ENCODE peak calls at places on chromosome 7, in four cellular contexts. K is body of pancreas, M is left ventricle myocardium inferior, X is pancreas. F is an unnamed sample.

GRCh38 chr7:104900525-104900924 is 113.5 kb upstream of the KMT2E start:
- DNase-seq in K (no peak), M (no peak), X (no peak), F (no peak)

GRCh38 chr7:155467846-155468821 is 10.2 kb downstream of the EN2 start:
- DNase-seq in M (no peak), X (peak; percentile 68), K (no peak), F (no peak)

GRCh38 chr7:72538856-72539255 is 126.7 kb upstream of the CALN1 start:
- DNase-seq in M (no peak), X (no peak), K (no peak), F (no peak)

GRCh38 chr7:155489862-155490696 is 32.1 kb downstream of the EN2 start:
- DNase-seq in X (no peak), M (no peak), K (no peak), F (no peak)

GRCh38 chr7:151503902-151504714 is 15.6 kb downstream of the RHEB start:
- DNase-seq in X (no peak), K (peak; percentile 47), M (no peak), F (peak; percentile 32)

GRCh38 chr7:86904949-86905834 is 154.3 kb downstream of the ELAPOR2 start:
- DNase-seq in M (no peak), X (no peak), K (peak; percentile 37), F (no peak)

GRCh38 chr7:30927040-30927439 is 15.4 kb downstream of the AQP1 start:
- DNase-seq in K (peak; percentile 8), M (no peak), X (peak; percentile 26), F (no peak)

GRCh38 chr7:21903074-21903786 is 42.5 kb downstream of the CDCA7L start:
- DNase-seq in K (no peak), M (no peak), X (no peak), F (no peak)

GRCh38 chr7:135508853-135509588 is 881 bp downstream of the CNOT4 start:
- DNase-seq in M (no peak), X (no peak), K (peak; percentile 18), F (no peak)

GRCh38 chr7:39672176-39672575 is 48.8 kb downstream of the RALA start:
- DNase-seq in K (no peak), X (no peak), M (no peak), F (no peak)

GRCh38 chr7:66877577-66878300 is 43.3 kb upstream of the TMEM248 start:
- DNase-seq in K (no peak), M (no peak), X (no peak), F (no peak)

GRCh38 chr7:86600506-86601290 is 43.0 kb upstream of the GRM3 start:
- DNase-seq in X (no peak), M (no peak), K (no peak), F (no peak)

GRCh38 chr7:114851406-114852025 is 70.4 kb upstream of the MDFIC start:
- DNase-seq in K (no peak), M (no peak), X (no peak), F (no peak)

GRCh38 chr7:141960687-141961422 is 12.7 kb downstream of the TAS2R38 start:
- DNase-seq in M (no peak), K (no peak), X (no peak), F (no peak)

GRCh38 chr7:90596745-90597526 is 815 bp downstream of the CDK14 start:
- DNase-seq in K (no peak), M (no peak), X (no peak), F (no peak)

GRCh38 chr7:46852795-46853194 is 729.1 kb downstream of the TNS3 start:
- DNase-seq in K (no peak), M (no peak), X (no peak), F (no peak)

GRCh38 chr7:148191391-148192076 is 399.0 kb upstream of the C7orf33 start:
- DNase-seq in K (no peak), X (no peak), M (no peak), F (no peak)

GRCh38 chr7:2353113-2353512 is 1.5 kb upstream of the EIF3B start:
- DNase-seq in M (no peak), K (no peak), X (no peak), F (no peak)
- H3K27ac ChIP-seq in M (no peak overlapping the region), K (no peak overlapping the region), X (no peak overlapping the region), F (no peak overlapping the region)

GRCh38 chr7:149379625-149380024 is 81.2 kb downstream of the ZNF777 start:
- DNase-seq in K (no peak), X (no peak), M (no peak), F (no peak)

GRCh38 chr7:149377386-149377785 is 83.5 kb downstream of the ZNF777 start:
- DNase-seq in M (no peak), K (no peak), X (no peak), F (no peak)

GRCh38 chr7:149375234-149376008 is 85.4 kb downstream of the ZNF777 start:
- DNase-seq in M (no peak), K (no peak), X (no peak), F (no peak)

GRCh38 chr7:149385195-149385955 is 75.5 kb downstream of the ZNF777 start:
- DNase-seq in M (no peak), K (no peak), X (no peak), F (no peak)

DNA sequence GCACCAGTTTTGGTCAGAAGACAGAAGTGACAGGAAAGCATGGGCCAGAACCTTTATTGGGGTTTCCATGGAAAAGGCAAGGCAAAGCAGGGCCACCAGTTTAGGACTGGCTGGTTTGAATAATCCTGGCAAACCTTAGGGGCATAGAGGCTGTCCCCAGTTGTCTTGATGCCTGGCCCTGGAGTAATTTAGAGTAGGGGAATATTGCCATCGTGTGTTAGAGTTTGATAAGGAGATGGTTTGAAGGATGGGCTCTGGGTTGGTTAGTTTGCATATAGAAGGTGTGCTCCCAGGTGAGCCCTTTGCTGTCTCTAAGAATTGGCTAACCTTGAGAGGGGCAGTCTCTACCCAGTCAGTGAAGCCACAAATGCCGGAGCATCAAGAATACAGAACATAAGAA is 79.6 kb downstream of the ZNF777 start:
- DNase-seq in K (no peak), X (no peak), M (no peak), F (no peak)
- H3K9me3 ChIP-seq in K (no peaks in the 10 kb centered on the region), X (no peaks in the 10 kb centered on the region), M (peaks cover 37% of the 10 kb centered on the region), F (peaks cover 16% of the 10 kb centered on the region)

DNA sequence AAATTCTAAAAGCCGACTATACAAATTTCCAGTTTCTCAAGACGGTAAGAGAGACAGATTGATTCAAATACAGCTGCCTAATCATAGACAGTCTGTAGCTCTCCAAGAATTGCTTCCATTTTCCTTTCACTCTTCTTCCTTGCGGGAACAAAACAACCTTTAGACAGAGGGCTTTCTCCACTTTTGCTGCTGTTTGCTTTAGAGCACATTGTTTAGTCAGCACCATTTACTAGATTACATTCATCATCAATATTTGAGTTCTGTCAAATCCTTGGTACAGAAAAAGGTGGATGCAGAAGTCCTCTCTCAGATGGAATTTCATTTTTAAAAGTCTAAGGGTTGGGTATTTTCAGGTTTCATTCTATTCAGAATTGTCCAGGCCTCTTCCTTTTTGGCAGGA is 137.4 kb downstream of the CHRM2 start:
- DNase-seq in K (no peak), M (no peak), X (no peak), F (no peak)
- H3K27ac ChIP-seq in K (no peak overlapping the region), M (peak overlapping the region; percentile 58), X (no peak overlapping the region), F (no peak overlapping the region)

GRCh38 chr7:57381581-57381980 is 68.4 kb upstream of the ZNF716 start:
- DNase-seq in K (no peak), X (no peak), M (no peak), F (no peak)
- H3K9me3 ChIP-seq in K (no peaks in the 10 kb centered on the region), X (no peaks in the 10 kb centered on the region), M (no peaks in the 10 kb centered on the region), F (no peaks in the 10 kb centered on the region)

GRCh38 chr7:78020131-78020873 is 221.7 kb downstream of the PHTF2 start:
- DNase-seq in K (peak; percentile 68), M (no peak), X (no peak), F (peak; percentile 23)
- H3K27ac ChIP-seq in K (peak overlapping the region; percentile 92), M (peak overlapping the region; percentile 97), X (peak overlapping the region; percentile 93), F (peak overlapping the region; percentile 94)

GRCh38 chr7:915291-916218 is 38.9 kb downstream of the ADAP1 start:
- DNase-seq in K (no peak), X (no peak), M (no peak), F (peak; percentile 10)
- H3K9me3 ChIP-seq in K (no peaks in the 10 kb centered on the region), X (no peaks in the 10 kb centered on the region), M (no peaks in the 10 kb centered on the region), F (no peaks in the 10 kb centered on the region)

GRCh38 chr7:134343136-134343535 is 26.4 kb upstream of the SLC35B4 start:
- DNase-seq in M (no peak), K (no peak), X (no peak), F (no peak)
- H3K27ac ChIP-seq in M (no peak overlapping the region), K (no peak overlapping the region), X (no peak overlapping the region), F (no peak overlapping the region)

DNA sequence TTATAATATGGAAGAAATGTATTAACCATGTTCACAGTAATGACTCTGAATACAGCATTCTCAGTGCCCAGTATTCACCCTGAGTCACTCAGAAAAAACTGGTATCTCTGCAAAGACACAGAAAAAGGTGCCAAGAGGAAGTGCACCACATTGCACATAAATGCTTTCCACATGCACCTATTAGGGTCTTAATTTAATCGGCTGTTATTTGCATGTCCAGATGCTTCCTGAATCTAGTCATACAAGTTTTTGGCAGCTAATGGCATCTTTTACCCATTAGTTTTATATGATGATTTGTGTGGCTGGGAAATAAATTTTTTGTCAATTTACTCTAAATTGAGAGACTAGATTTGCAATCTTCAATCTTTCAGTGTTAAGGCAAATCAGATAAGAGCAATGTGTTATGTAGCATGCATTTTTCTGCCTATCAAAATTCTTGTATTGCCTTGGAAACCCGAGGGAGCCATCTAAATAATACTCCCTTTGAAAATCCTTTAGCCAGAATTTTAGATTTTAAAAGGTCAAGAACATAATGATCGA is 58.2 kb downstream of the ZNF680 start:
- DNase-seq in X (no peak), K (no peak), M (no peak), F (no peak)
- H3K9me3 ChIP-seq in X (no peaks in the 10 kb centered on the region), K (no peaks in the 10 kb centered on the region), M (peaks cover 96% of the 10 kb centered on the region), F (peaks cover 7% of the 10 kb centered on the region)

DNA sequence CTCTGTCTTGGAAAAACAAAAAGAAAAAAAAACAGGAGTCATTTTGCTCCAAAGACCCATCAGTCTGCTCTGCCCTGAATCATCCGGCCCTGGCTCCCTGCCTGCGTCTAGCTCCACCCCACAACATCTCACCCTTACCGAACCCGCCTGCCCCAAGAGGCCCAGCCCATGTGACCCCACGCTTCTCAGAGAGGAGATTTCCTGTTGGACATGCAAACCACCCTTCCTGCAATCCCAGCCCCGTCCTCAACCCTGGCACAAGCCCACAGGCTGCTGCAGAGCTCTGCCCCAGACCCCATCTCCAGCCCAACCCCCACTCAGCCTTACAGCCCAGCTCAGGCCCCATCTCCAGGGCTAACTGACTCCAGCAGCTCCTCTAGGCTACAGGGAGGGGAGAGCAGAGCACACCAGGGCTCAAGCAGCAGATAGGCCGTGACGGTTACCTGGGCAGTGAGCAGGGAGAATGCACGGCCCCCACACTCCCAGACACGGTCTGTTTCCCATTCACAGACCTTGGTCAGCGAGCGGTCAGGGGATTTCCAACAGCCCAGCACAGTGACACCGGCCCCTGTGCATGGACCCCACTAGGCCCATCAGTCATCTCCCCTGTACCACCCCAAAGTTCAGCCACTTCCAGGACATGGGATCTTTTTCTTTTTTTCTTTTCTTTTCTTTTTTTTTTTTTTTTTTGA is 69.9 kb upstream of the GTF2I start:
- DNase-seq in M (peak; percentile 89), K (peak; percentile 47), X (no peak), F (peak; percentile 90)
- H3K27ac ChIP-seq in M (peak overlapping the region; percentile 67), K (no peak overlapping the region), X (peak overlapping the region; percentile 27), F (peak overlapping the region; percentile 50)

DNA sequence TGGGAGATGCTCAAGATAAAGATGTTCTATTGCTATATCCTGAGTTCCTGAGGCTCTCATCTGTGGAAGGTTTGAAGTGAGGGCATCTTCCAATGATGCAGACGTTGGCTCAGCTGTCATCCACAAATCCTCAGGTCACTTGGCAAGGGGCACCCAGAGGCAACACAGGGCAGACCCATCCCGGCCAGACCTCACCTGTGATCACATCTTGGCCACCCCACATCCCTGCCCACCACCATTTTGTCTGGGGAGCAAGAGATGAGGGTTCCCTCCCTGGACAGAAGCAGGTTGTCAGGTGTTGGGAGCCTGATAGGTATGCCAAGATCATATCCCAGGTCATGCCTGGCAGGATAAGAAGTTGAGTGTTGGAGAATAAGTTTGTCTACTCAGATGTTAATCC is 918.2 kb upstream of the ZNF722 start:
- DNase-seq in M (no peak), K (no peak), X (no peak), F (no peak)
- H3K9me3 ChIP-seq in M (peaks cover 77% of the 10 kb centered on the region), K (no peaks in the 10 kb centered on the region), X (no peaks in the 10 kb centered on the region), F (peaks cover 7% of the 10 kb centered on the region)